ENCODE peak calls at places on chromosome 20, in seven cellular contexts. D is AG09319; K is NCI-H2171 treated with DMSO at 0.1 percent for 48 hours; Z is right lobe of liver; S is left ventricle myocardium superior; X is Kasumi-1; O is CD4-positive, CD25-positive, alpha-beta regulatory T cell. A is an unnamed sample.

GRCh38 chr20:49569403-49570115 is 1.6 kb upstream of the PTGIS start:
- DNase-seq in D (no peak), K (peak), Z (peak), S (peak), X (no peak), O (no peak), A (no peak)

GRCh38 chr20:8473459-8473858 is 341.4 kb downstream of the PLCB1 start:
- DNase-seq in D (no peak), K (no peak), Z (no peak), S (no peak), X (no peak), O (no peak), A (peak)

GRCh38 chr20:17786221-17786718 is 86.5 kb downstream of the BANF2 start:
- DNase-seq in D (peak), K (no peak), Z (no peak), S (peak), X (no peak), O (no peak), A (no peak)

GRCh38 chr20:37651932-37652331 is 41.9 kb upstream of the CTNNBL1 start:
- DNase-seq in D (no peak), K (no peak), Z (peak), S (peak), X (peak), O (no peak), A (peak)

GRCh38 chr20:22909436-22909835 is 125.7 kb upstream of the SSTR4 start:
- DNase-seq in D (no peak), K (no peak), Z (no peak), S (no peak), X (no peak), O (no peak), A (no peak)

GRCh38 chr20:50664248-50664647 is 27.1 kb downstream of the RIPOR3 start:
- DNase-seq in D (no peak), K (no peak), Z (no peak), S (peak), X (no peak), O (no peak), A (no peak)

GRCh38 chr20:33576432-33576883 is 85.7 kb upstream of the C20orf144 start:
- DNase-seq in D (no peak), K (peak), Z (no peak), S (no peak), X (no peak), O (no peak), A (peak)

GRCh38 chr20:32285621-32286334 is 8.3 kb downstream of the KIF3B start:
- DNase-seq in D (no peak), K (peak), Z (no peak), S (no peak), X (no peak), O (peak), A (peak)

GRCh38 chr20:49831022-49831769 is 18.6 kb downstream of the SLC9A8 start:
- DNase-seq in D (no peak), K (no peak), Z (no peak), S (no peak), X (no peak), O (no peak), A (no peak)

GRCh38 chr20:63276956-63277355 is 4.3 kb downstream of the ARFGAP1 start:
- DNase-seq in D (no peak), K (no peak), Z (no peak), S (no peak), X (no peak), O (no peak), A (no peak)

GRCh38 chr20:61674051-61674450 is 391.6 kb downstream of the TAF4 start:
- DNase-seq in D (no peak), K (no peak), Z (no peak), S (no peak), X (no peak), O (no peak), A (no peak)

GRCh38 chr20:41428285-41428684 is 61.7 kb upstream of the EMILIN3 start:
- DNase-seq in D (no peak), K (no peak), Z (no peak), S (no peak), X (no peak), O (peak), A (no peak)

GRCh38 chr20:56893206-56893605 is 264.1 kb downstream of the TFAP2C start:
- DNase-seq in D (no peak), K (no peak), Z (no peak), S (no peak), X (no peak), O (peak), A (no peak)

A was measured in NCI-H69.